ENCODE peak calls at places on chromosomes 6 and 20, in four cellular contexts. One of them, this sample, is unnamed.

GRCh38 chr20:460707-461106 is 1.6 kb downstream of the TBC1D20 start:
- DNase-seq in NCI-H510A treated with DMSO at 0.1 percent for 48 hours: no peak
- DNase-seq in activated T-helper 1 cell treated with anti-CD3 and anti-CD28 coated beads, Interleukin-12 subunit alpha, Interleukin-12 subunit beta, Interleukin-2, Interleukin-4 antibody, amounts not matched to agents 30 ng/mL and 10 ng/mL and 1 ng/mL, durations not matched to agents 14 hours and 24 hours and 36 hours: no peak
- DNase-seq in activated naive CD4-positive, alpha-beta T cell treated with anti-CD3 and anti-CD28 coated beads for 36 hours: no peak
- DNase-seq in this sample: no peak

GRCh38 chr20:5513975-5514516 is 197.3 kb upstream of the PROKR2 start:
- DNase-seq in activated T-helper 1 cell treated with anti-CD3 and anti-CD28 coated beads, Interleukin-12 subunit alpha, Interleukin-12 subunit beta, Interleukin-2, Interleukin-4 antibody, amounts not matched to agents 30 ng/mL and 10 ng/mL and 1 ng/mL, durations not matched to agents 14 hours and 24 hours and 36 hours: no peak
- DNase-seq in activated naive CD4-positive, alpha-beta T cell treated with anti-CD3 and anti-CD28 coated beads for 36 hours: no peak
- DNase-seq in NCI-H510A treated with DMSO at 0.1 percent for 48 hours: no peak
- DNase-seq in this sample: no peak

GRCh38 chr6:123118811-123119210 is 122.8 kb downstream of the CLVS2 start:
- DNase-seq in activated naive CD4-positive, alpha-beta T cell treated with anti-CD3 and anti-CD28 coated beads for 36 hours: no peak
- DNase-seq in activated T-helper 1 cell treated with anti-CD3 and anti-CD28 coated beads, Interleukin-12 subunit alpha, Interleukin-12 subunit beta, Interleukin-2, Interleukin-4 antibody, amounts not matched to agents 30 ng/mL and 10 ng/mL and 1 ng/mL, durations not matched to agents 14 hours and 24 hours and 36 hours: no peak
- DNase-seq in NCI-H510A treated with DMSO at 0.1 percent for 48 hours: peak; percentile 47
- DNase-seq in this sample: no peak

GRCh38 chr20:478949-479429 is 16.7 kb upstream of the TBC1D20 start:
- DNase-seq in activated T-helper 1 cell treated with anti-CD3 and anti-CD28 coated beads, Interleukin-12 subunit alpha, Interleukin-12 subunit beta, Interleukin-2, Interleukin-4 antibody, amounts not matched to agents 30 ng/mL and 10 ng/mL and 1 ng/mL, durations not matched to agents 14 hours and 24 hours and 36 hours: peak; percentile 25
- DNase-seq in activated naive CD4-positive, alpha-beta T cell treated with anti-CD3 and anti-CD28 coated beads for 36 hours: peak; percentile 41
- DNase-seq in NCI-H510A treated with DMSO at 0.1 percent for 48 hours: peak; percentile 89
- DNase-seq in this sample: peak; percentile 16

GRCh38 chr6:16901777-16902176 is 140.5 kb upstream of the ATXN1 start:
- DNase-seq in NCI-H510A treated with DMSO at 0.1 percent for 48 hours: no peak
- DNase-seq in activated T-helper 1 cell treated with anti-CD3 and anti-CD28 coated beads, Interleukin-12 subunit alpha, Interleukin-12 subunit beta, Interleukin-2, Interleukin-4 antibody, amounts not matched to agents 30 ng/mL and 10 ng/mL and 1 ng/mL, durations not matched to agents 14 hours and 24 hours and 36 hours: no peak
- DNase-seq in activated naive CD4-positive, alpha-beta T cell treated with anti-CD3 and anti-CD28 coated beads for 36 hours: no peak
- DNase-seq in this sample: no peak

GRCh38 chr20:8431538-8432434 is 299.7 kb downstream of the PLCB1 start:
- DNase-seq in activated naive CD4-positive, alpha-beta T cell treated with anti-CD3 and anti-CD28 coated beads for 36 hours: no peak
- DNase-seq in activated T-helper 1 cell treated with anti-CD3 and anti-CD28 coated beads, Interleukin-12 subunit alpha, Interleukin-12 subunit beta, Interleukin-2, Interleukin-4 antibody, amounts not matched to agents 30 ng/mL and 10 ng/mL and 1 ng/mL, durations not matched to agents 14 hours and 24 hours and 36 hours: no peak
- DNase-seq in NCI-H510A treated with DMSO at 0.1 percent for 48 hours: peak; percentile 21
- DNase-seq in this sample: no peak

GRCh38 chr6:139142267-139142666 is 7.4 kb downstream of the HECA start:
- DNase-seq in NCI-H510A treated with DMSO at 0.1 percent for 48 hours: no peak
- DNase-seq in activated naive CD4-positive, alpha-beta T cell treated with anti-CD3 and anti-CD28 coated beads for 36 hours: no peak
- DNase-seq in activated T-helper 1 cell treated with anti-CD3 and anti-CD28 coated beads, Interleukin-12 subunit alpha, Interleukin-12 subunit beta, Interleukin-2, Interleukin-4 antibody, amounts not matched to agents 30 ng/mL and 10 ng/mL and 1 ng/mL, durations not matched to agents 14 hours and 24 hours and 36 hours: no peak
- DNase-seq in this sample: no peak

GRCh38 chr20:2238601-2239000 is 57.2 kb upstream of the TGM3 start:
- DNase-seq in NCI-H510A treated with DMSO at 0.1 percent for 48 hours: no peak
- DNase-seq in activated T-helper 1 cell treated with anti-CD3 and anti-CD28 coated beads, Interleukin-12 subunit alpha, Interleukin-12 subunit beta, Interleukin-2, Interleukin-4 antibody, amounts not matched to agents 30 ng/mL and 10 ng/mL and 1 ng/mL, durations not matched to agents 14 hours and 24 hours and 36 hours: no peak
- DNase-seq in activated naive CD4-positive, alpha-beta T cell treated with anti-CD3 and anti-CD28 coated beads for 36 hours: no peak
- DNase-seq in this sample: no peak

GRCh38 chr6:121884056-121884455 is 448.6 kb downstream of the GJA1 start:
- DNase-seq in activated naive CD4-positive, alpha-beta T cell treated with anti-CD3 and anti-CD28 coated beads for 36 hours: no peak
- DNase-seq in NCI-H510A treated with DMSO at 0.1 percent for 48 hours: no peak
- DNase-seq in activated T-helper 1 cell treated with anti-CD3 and anti-CD28 coated beads, Interleukin-12 subunit alpha, Interleukin-12 subunit beta, Interleukin-2, Interleukin-4 antibody, amounts not matched to agents 30 ng/mL and 10 ng/mL and 1 ng/mL, durations not matched to agents 14 hours and 24 hours and 36 hours: no peak
- DNase-seq in this sample: no peak

GRCh38 chr6:29589423-29590048 is 4.6 kb downstream of the OR2H2 start:
- DNase-seq in activated T-helper 1 cell treated with anti-CD3 and anti-CD28 coated beads, Interleukin-12 subunit alpha, Interleukin-12 subunit beta, Interleukin-2, Interleukin-4 antibody, amounts not matched to agents 30 ng/mL and 10 ng/mL and 1 ng/mL, durations not matched to agents 14 hours and 24 hours and 36 hours: peak; percentile 40
- DNase-seq in NCI-H510A treated with DMSO at 0.1 percent for 48 hours: peak; percentile 30
- DNase-seq in activated naive CD4-positive, alpha-beta T cell treated with anti-CD3 and anti-CD28 coated beads for 36 hours: peak; percentile 74
- DNase-seq in this sample: peak; percentile 22

GRCh38 chr6:160051390-160051789 is 70.2 kb upstream of the SLC22A1 start:
- DNase-seq in NCI-H510A treated with DMSO at 0.1 percent for 48 hours: no peak
- DNase-seq in activated naive CD4-positive, alpha-beta T cell treated with anti-CD3 and anti-CD28 coated beads for 36 hours: no peak
- DNase-seq in activated T-helper 1 cell treated with anti-CD3 and anti-CD28 coated beads, Interleukin-12 subunit alpha, Interleukin-12 subunit beta, Interleukin-2, Interleukin-4 antibody, amounts not matched to agents 30 ng/mL and 10 ng/mL and 1 ng/mL, durations not matched to agents 14 hours and 24 hours and 36 hours: no peak
- DNase-seq in this sample: no peak

GRCh38 chr6:71205336-71205956 is 83.2 kb upstream of the OGFRL1 start:
- DNase-seq in activated naive CD4-positive, alpha-beta T cell treated with anti-CD3 and anti-CD28 coated beads for 36 hours: no peak
- DNase-seq in activated T-helper 1 cell treated with anti-CD3 and anti-CD28 coated beads, Interleukin-12 subunit alpha, Interleukin-12 subunit beta, Interleukin-2, Interleukin-4 antibody, amounts not matched to agents 30 ng/mL and 10 ng/mL and 1 ng/mL, durations not matched to agents 14 hours and 24 hours and 36 hours: no peak
- DNase-seq in NCI-H510A treated with DMSO at 0.1 percent for 48 hours: no peak
- DNase-seq in this sample: no peak

GRCh38 chr20:49584418-49585382 is 16.8 kb upstream of the PTGIS start:
- DNase-seq in activated T-helper 1 cell treated with anti-CD3 and anti-CD28 coated beads, Interleukin-12 subunit alpha, Interleukin-12 subunit beta, Interleukin-2, Interleukin-4 antibody, amounts not matched to agents 30 ng/mL and 10 ng/mL and 1 ng/mL, durations not matched to agents 14 hours and 24 hours and 36 hours: no peak
- DNase-seq in activated naive CD4-positive, alpha-beta T cell treated with anti-CD3 and anti-CD28 coated beads for 36 hours: no peak
- DNase-seq in NCI-H510A treated with DMSO at 0.1 percent for 48 hours: peak; percentile 34
- DNase-seq in this sample: no peak